ENCODE peak calls at places on chromosomes 4 and X, in ten cellular contexts. X is transverse colon; S is T-helper 1 cell; T is D341Med; G is M059J; I is left ventricle myocardium superior; K is dermis microvascular lymphatic vessel endothelial cell; A is stimulated activated naive CD4-positive, alpha-beta T cell treated with Interleukin-2 at 50 U/mL for 16 hours; D is GM06990; F is HFFc6. E is an unnamed sample.

GRCh38 chr4:163662761-163663160 is 168.3 kb downstream of the TMA16 start:
- DNase-seq in D (no peak), A (no peak), G (no peak), F (no peak), S (no peak), I (no peak), K (no peak), T (no peak), X (no peak), E (no peak)

GRCh38 chr4:56764775-56765174 is 56.7 kb downstream of the SPINK2 start:
- DNase-seq in A (no peak), F (peak), D (no peak), X (no peak), I (no peak), G (peak), K (no peak), T (no peak), S (no peak), E (no peak)

GRCh38 chrX:115561605-115562491 is 874 bp downstream of the PLS3 start:
- DNase-seq in A (no peak), I (peak), K (peak), X (peak), D (peak), F (no peak), G (peak), T (peak), S (no peak), E (peak)

GRCh38 chr4:118911162-118911791 is 22.6 kb downstream of the SYNPO2 start:
- DNase-seq in D (no peak), X (no peak), K (no peak), I (no peak), F (peak), T (no peak), S (no peak), A (no peak), G (no peak), E (no peak)

GRCh38 chrX:72735561-72735960 is 21.5 kb upstream of the PHKA1 start:
- DNase-seq in F (no peak), S (no peak), K (no peak), A (no peak), I (no peak), X (no peak), D (no peak), T (no peak), G (no peak), E (no peak)

GRCh38 chr4:15656038-15656470 is 897 bp upstream of the FBXL5 start:
- DNase-seq in T (no peak), G (peak), A (no peak), S (no peak), I (no peak), D (no peak), F (no peak), K (no peak), X (no peak), E (no peak)

GRCh38 chr4:26815199-26815598 is 45.4 kb upstream of the STIM2 start:
- DNase-seq in D (no peak), S (no peak), X (no peak), K (no peak), F (no peak), G (no peak), A (no peak), T (no peak), I (no peak), E (no peak)

GRCh38 chr4:108113229-108113628 is 55.5 kb downstream of the LEF1 start:
- DNase-seq in G (no peak), F (no peak), A (peak), X (no peak), K (no peak), I (no peak), S (no peak), T (no peak), D (no peak), E (no peak)

GRCh38 chr4:164357957-164358356 is 396.0 kb upstream of the SMIM31 start:
- DNase-seq in I (no peak), A (no peak), K (no peak), F (no peak), S (no peak), D (no peak), T (no peak), G (peak), X (no peak), E (no peak)

GRCh38 chrX:40671126-40671525 is 23.8 kb upstream of the CXorf38 start:
- DNase-seq in A (no peak), D (no peak), X (no peak), F (no peak), G (no peak), T (no peak), S (no peak), K (no peak), I (peak), E (no peak)

GRCh38 chr4:76856183-76856969 is 41.6 kb downstream of the SOWAHB start:
- DNase-seq in A (no peak), X (peak), S (no peak), G (peak), F (peak), D (no peak), K (peak), I (no peak), T (peak), E (peak)

GRCh38 chr4:36064147-36064546 is 180.2 kb downstream of the ARAP2 start:
- DNase-seq in T (no peak), X (no peak), I (no peak), G (no peak), S (no peak), K (no peak), D (no peak), A (no peak), F (no peak), E (no peak)

GRCh38 chrX:153494541-153495361 is at the start of gene BGN:
- DNase-seq in S (no peak), I (peak), G (peak), X (no peak), K (peak), F (peak), D (no peak), T (peak), A (no peak), E (no peak)

GRCh38 chr4:11130195-11130975 is 298.3 kb downstream of the HS3ST1 start:
- DNase-seq in S (no peak), T (no peak), G (peak), X (no peak), A (no peak), F (peak), K (no peak), I (no peak), D (no peak), E (no peak)

GRCh38 chrX:115494133-115494532 is 66.8 kb upstream of the PLS3 start:
- DNase-seq in S (no peak), I (no peak), F (no peak), D (no peak), X (no peak), K (peak), G (peak), A (no peak), T (no peak), E (no peak)

GRCh38 chr4:112735474-112735951 is 98.6 kb downstream of the LARP7 start:
- DNase-seq in A (no peak), F (no peak), I (no peak), S (no peak), X (no peak), T (no peak), D (peak), K (no peak), G (no peak), E (no peak)

GRCh38 chrX:83593634-83594294 is 85.7 kb downstream of the POU3F4 start:
- DNase-seq in S (no peak), K (no peak), A (no peak), D (no peak), I (no peak), X (no peak), G (no peak), F (no peak), T (no peak), E (no peak)

GRCh38 chr4:139596680-139597279 is 40.8 kb upstream of the SETD7 start:
- DNase-seq in S (no peak), F (no peak), X (no peak), K (no peak), A (no peak), G (no peak), I (no peak), D (no peak), T (no peak), E (no peak)

GRCh38 chrX:151977923-151978322 is 3.4 kb upstream of the GABRE start:
- DNase-seq in S (no peak), F (no peak), X (no peak), A (no peak), T (no peak), K (no peak), I (no peak), D (no peak), G (no peak), E (no peak)

GRCh38 chrX:114049063-114049462 is 534.8 kb upstream of the HTR2C start:
- DNase-seq in K (no peak), X (no peak), F (no peak), G (no peak), A (no peak), D (no peak), I (no peak), S (no peak), T (no peak), E (no peak)

GRCh38 chr4:47213539-47213938 is 182.2 kb downstream of the GABRB1 start:
- DNase-seq in F (no peak), T (no peak), I (no peak), D (no peak), K (no peak), G (no peak), S (no peak), X (no peak), A (no peak), E (no peak)

GRCh38 chr4:130486186-130486585 is 1390.2 kb downstream of the C4orf33 start:
- DNase-seq in K (no peak), X (no peak), T (no peak), I (no peak), A (no peak), G (no peak), S (no peak), F (peak), D (no peak), E (no peak)

GRCh38 chrX:106862972-106863688 is 40.0 kb downstream of the RIPPLY1 start:
- DNase-seq in F (no peak), T (no peak), S (no peak), D (peak), I (no peak), X (peak), G (peak), A (no peak), K (peak), E (no peak)

GRCh38 chrX:130575831-130576404 is 174.1 kb downstream of the RBMX2 start:
- DNase-seq in K (peak), I (peak), F (peak), X (peak), A (no peak), D (no peak), T (peak), S (no peak), G (peak), E (peak)

GRCh38 chr4:153782567-153782966 is 6.3 kb downstream of the SFRP2 start:
- DNase-seq in X (no peak), G (peak), K (no peak), A (no peak), F (no peak), I (no peak), S (no peak), D (no peak), T (no peak), E (no peak)